ENCODE peak calls at places on chromosomes 7 and 10, in eight cellular contexts. H is NCI-H1105 treated with DMSO at 0.1 percent for 48 hours; O is fibroblast of the conjunctiva; Y is KG1; P is stimulated activated CD4-positive, alpha-beta T cell treated with anti-CD3 and anti-CD28 coated beads, Interleukin-4, amount 100 ng/mL, for 48 hours; L is pancreas; Z is NCI-H2171 treated with DMSO at 0.1 percent for 48 hours; M is stimulated activated CD8-positive, alpha-beta memory T cell treated with anti-CD3 and anti-CD28 coated beads, Interleukin-4, amount 100 ng/mL, for 24 hours. K is an unnamed sample.

GRCh38 chr7:69684955-69685631 is 86.8 kb downstream of the AUTS2 start:
- DNase-seq in M (no peak), O (no peak), Y (no peak), L (no peak), Z (no peak), H (no peak), P (no peak), K (no peak)

GRCh38 chr7:45700556-45700955 is 126.4 kb downstream of the ADCY1 start:
- DNase-seq in P (no peak), Z (no peak), L (no peak), Y (no peak), H (no peak), M (no peak), O (no peak), K (no peak)

GRCh38 chr10:12416396-12417090 is 67.2 kb downstream of the CAMK1D start:
- DNase-seq in L (no peak), Y (no peak), M (no peak), O (no peak), Z (no peak), P (no peak), H (no peak), K (no peak)

GRCh38 chr7:106757846-106758245 is 96.9 kb upstream of the CCDC71L start:
- DNase-seq in P (no peak), M (no peak), O (peak; percentile 45), H (peak; percentile 89), Z (peak; percentile 57), Y (no peak), L (no peak), K (no peak)

GRCh38 chr10:5589963-5590511 is 65.3 kb downstream of the CALML3 start:
- DNase-seq in Z (no peak), P (no peak), O (no peak), L (no peak), H (no peak), Y (no peak), M (no peak), K (peak; percentile 19)

GRCh38 chr10:77037735-77038411 is 599.7 kb downstream of the KCNMA1 start:
- DNase-seq in P (no peak), O (no peak), Y (no peak), M (no peak), Z (peak; percentile 81), H (peak; percentile 76), L (no peak), K (no peak)

GRCh38 chr7:9022456-9022855 is 589.0 kb downstream of the NXPH1 start:
- DNase-seq in Y (no peak), P (no peak), O (no peak), L (no peak), Z (no peak), H (no peak), M (no peak), K (no peak)

GRCh38 chr10:55410415-55410885 is 609.4 kb upstream of the PCDH15 start:
- DNase-seq in L (no peak), M (no peak), Z (no peak), H (peak; percentile 90), Y (no peak), O (no peak), P (no peak), K (peak; percentile 34)

GRCh38 chr10:103663802-103664201 is 170.3 kb downstream of the NEURL1 start:
- DNase-seq in L (peak; percentile 79), P (no peak), H (no peak), Y (no peak), O (no peak), M (no peak), Z (peak; percentile 81), K (no peak)

GRCh38 chr7:47600199-47601118 is 18.5 kb upstream of the TNS3 start:
- DNase-seq in O (no peak), Y (no peak), Z (no peak), M (no peak), L (peak; percentile 23), P (no peak), H (no peak), K (peak; percentile 69)

GRCh38 chr10:106931159-106931852 is 233.2 kb downstream of the SORCS1 start:
- DNase-seq in L (no peak), P (no peak), O (no peak), Z (no peak), M (no peak), H (no peak), Y (no peak), K (no peak)

GRCh38 chr10:4127518-4128315 is 342.7 kb upstream of the KLF6 start:
- DNase-seq in O (peak; percentile 33), Z (no peak), M (no peak), Y (peak; percentile 35), H (no peak), P (no peak), L (no peak), K (peak; percentile 41)

GRCh38 chr10:120600871-120601644 is 144.0 kb downstream of the PLPP4 start:
- DNase-seq in H (no peak), Z (no peak), L (no peak), O (no peak), M (no peak), P (no peak), Y (no peak), K (peak; percentile 28)

GRCh38 chr10:113131611-113132330 is 181.7 kb downstream of the TCF7L2 start:
- DNase-seq in L (no peak), M (no peak), H (no peak), Y (no peak), Z (no peak), O (peak; percentile 79), P (no peak), K (no peak)

GRCh38 chr7:7185382-7185989 is 3.1 kb downstream of the C1GALT1 start:
- DNase-seq in H (no peak), L (no peak), O (no peak), Z (no peak), P (no peak), M (no peak), Y (no peak), K (no peak)

GRCh38 chr7:105649727-105650381 is 68.6 kb upstream of the EFCAB10 start:
- DNase-seq in M (no peak), P (no peak), O (no peak), L (no peak), Y (no peak), H (no peak), Z (peak; percentile 65), K (no peak)

GRCh38 chr7:122485841-122486240 is 181.3 kb upstream of the FEZF1 start:
- DNase-seq in M (no peak), L (no peak), Y (no peak), Z (no peak), H (no peak), O (no peak), P (no peak), K (no peak)

GRCh38 chr10:6753644-6754043 is 173.6 kb upstream of the PRKCQ start:
- DNase-seq in L (no peak), Z (no peak), H (no peak), O (no peak), Y (no peak), P (no peak), M (no peak), K (no peak)

GRCh38 chr7:148708026-148708685 is 9.5 kb downstream of the CUL1 start:
- DNase-seq in Z (no peak), P (no peak), Y (no peak), M (no peak), L (no peak), O (no peak), H (no peak), K (no peak)

GRCh38 chr10:5841965-5842364 is 28.7 kb upstream of the GDI2 start:
- DNase-seq in M (no peak), Y (no peak), O (no peak), Z (no peak), L (no peak), P (no peak), H (no peak), K (no peak)

GRCh38 chr7:137073571-137074325 is 205.3 kb downstream of the CHRM2 start:
- DNase-seq in L (no peak), H (no peak), Z (no peak), P (no peak), O (no peak), Y (no peak), M (no peak), K (no peak)

GRCh38 chr7:88115258-88116195 is 104.3 kb downstream of the SRI start:
- DNase-seq in Z (peak; percentile 68), H (no peak), M (no peak), Y (no peak), O (no peak), L (no peak), P (no peak), K (no peak)

K was measured in Calu3.